ENCODE peak calls at places on chromosome 6, in eight cellular contexts. Z, G, Y, J, F, L, K and M are unnamed samples.
A peak's percentile ranks its signal among the peaks of the same experiment; 100 is the strongest.

GRCh38 chr6:33167374-33168148 is 24.7 kb downstream of the COL11A2 start:
- DNase-seq in Z (no peak), G (no peak), Y (no peak), J (no peak), F (no peak), L (no peak), K (no peak), M (no peak)

GRCh38 chr6:11918739-11919605 is 93.1 kb upstream of the HIVEP1 start:
- DNase-seq in Z (no peak), G (no peak), Y (no peak), J (peak; percentile 53), F (no peak), L (no peak), K (no peak), M (no peak)

GRCh38 chr6:152701081-152701862 is 3.6 kb downstream of the MYCT1 start:
- DNase-seq in Z (no peak), G (no peak), Y (no peak), J (peak; percentile 62), F (no peak), L (no peak), K (no peak), M (no peak)

GRCh38 chr6:854405-855073 is 161.6 kb upstream of the EXOC2 start:
- DNase-seq in Z (no peak), G (no peak), Y (no peak), J (peak; percentile 37), F (no peak), L (no peak), K (no peak), M (no peak)

GRCh38 chr6:33894438-33894837 is 90.6 kb upstream of the MLN start:
- DNase-seq in Z (no peak), G (peak; percentile 14), Y (no peak), J (no peak), F (no peak), L (no peak), K (no peak), M (no peak)

GRCh38 chr6:115891111-115891669 is 169.5 kb downstream of the FRK start:
- DNase-seq in Z (no peak), G (no peak), Y (no peak), J (peak; percentile 30), F (no peak), L (no peak), K (peak; percentile 70), M (no peak)

GRCh38 chr6:147005499-147005898 is 198.7 kb upstream of the STXBP5 start:
- DNase-seq in Z (no peak), G (no peak), Y (no peak), J (no peak), F (no peak), L (no peak), K (no peak), M (no peak)

GRCh38 chr6:161744211-161745067 is 470.6 kb upstream of the AGPAT4 start:
- DNase-seq in Z (no peak), G (no peak), Y (no peak), J (no peak), F (no peak), L (no peak), K (no peak), M (no peak)

GRCh38 chr6:33684983-33685382 is 26.5 kb downstream of the UQCC2 start:
- DNase-seq in Z (no peak), G (peak; percentile 46), Y (no peak), J (no peak), F (no peak), L (no peak), K (no peak), M (no peak)

GRCh38 chr6:38846361-38846760 is 131.2 kb downstream of the DNAH8 start:
- DNase-seq in Z (no peak), G (peak; percentile 61), Y (no peak), J (no peak), F (no peak), L (no peak), K (no peak), M (no peak)

GRCh38 chr6:133206942-133207341 is 34.2 kb upstream of the EYA4 start:
- DNase-seq in Z (no peak), G (no peak), Y (no peak), J (no peak), F (no peak), L (no peak), K (no peak), M (no peak)

GRCh38 chr6:97440590-97441176 is 157.7 kb upstream of the MMS22L start:
- DNase-seq in Z (no peak), G (no peak), Y (no peak), J (peak; percentile 12), F (no peak), L (no peak), K (no peak), M (no peak)

GRCh38 chr6:25963426-25964123 is 973 bp downstream of the TRIM38 start:
- DNase-seq in Z (no peak), G (no peak), Y (no peak), J (peak; percentile 16), F (no peak), L (no peak), K (no peak), M (no peak)

GRCh38 chr6:33481192-33481591 is 26.8 kb downstream of the ZBTB9 start:
- DNase-seq in Z (no peak), G (no peak), Y (no peak), J (no peak), F (no peak), L (no peak), K (no peak), M (no peak)

GRCh38 chr6:137451926-137452325 is 42.3 kb downstream of the OLIG3 start:
- DNase-seq in Z (no peak), G (no peak), Y (no peak), J (peak; percentile 87), F (no peak), L (no peak), K (no peak), M (no peak)

GRCh38 chr6:129906515-129907077 is 45.5 kb upstream of the TMEM244 start:
- DNase-seq in Z (no peak), G (no peak), Y (no peak), J (no peak), F (no peak), L (no peak), K (no peak), M (no peak)

GRCh38 chr6:121436966-121437756 is 1.7 kb downstream of the GJA1 start:
- DNase-seq in Z (no peak), G (no peak), Y (peak; percentile 75), J (peak; percentile 40), F (peak; percentile 72), L (peak; percentile 14), K (no peak), M (no peak)
- TF ChIP-seq POLR2A in Z (no peak), G (no peak), Y (no peak), J (no peak), F (no peak), L (no peak), K (no peak), M (no peak)

DNA sequence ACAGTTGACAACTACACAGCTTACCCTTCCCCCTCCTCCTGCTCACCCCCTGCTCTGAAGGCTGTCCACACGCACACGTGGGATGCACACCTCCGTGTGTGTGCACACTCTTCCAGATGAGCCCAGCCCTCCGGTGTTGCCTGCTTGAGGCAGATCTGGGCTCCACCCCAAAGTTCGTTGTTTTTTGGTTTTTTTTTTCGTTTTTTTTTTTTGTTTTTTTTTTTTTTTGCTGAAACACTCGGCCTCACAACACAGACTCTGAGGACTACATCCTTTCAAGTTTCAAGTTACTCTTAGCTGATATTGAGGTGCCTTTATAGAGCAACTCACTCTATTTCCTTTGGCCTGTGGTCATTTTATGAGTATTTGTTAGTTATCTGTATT is 88.2 kb downstream of the RREB1 start:
- DNase-seq in Z (no peak), G (no peak), Y (no peak), J (no peak), F (no peak), L (no peak), K (no peak), M (no peak)
- H3K27ac ChIP-seq in Z (peak overlapping the region; percentile 43), G (no peak overlapping the region), Y (no peak overlapping the region), J (no peak overlapping the region), F (no peak overlapping the region), L (peak overlapping the region; percentile 70), K (no peak overlapping the region), M (peak overlapping the region; percentile 24)

GRCh38 chr6:50818673-50819072 is at the start of gene TFAP2B:
- DNase-seq in Z (no peak), G (no peak), Y (no peak), J (no peak), F (no peak), L (no peak), K (no peak), M (no peak)

GRCh38 chr6:50816947-50817637 is 1.6 kb upstream of the TFAP2B start:
- DNase-seq in Z (no peak), G (no peak), Y (no peak), J (no peak), F (no peak), L (no peak), K (no peak), M (no peak)

GRCh38 chr6:50816115-50816675 is 2.5 kb upstream of the TFAP2B start:
- DNase-seq in Z (peak; percentile 87), G (peak; percentile 72), Y (peak; percentile 69), J (peak; percentile 55), F (peak; percentile 52), L (peak; percentile 74), K (peak; percentile 19), M (no peak)

GRCh38 chr6:50819527-50819905 is 845 bp downstream of the TFAP2B start:
- DNase-seq in Z (no peak), G (no peak), Y (no peak), J (no peak), F (no peak), L (no peak), K (no peak), M (no peak)

DNA sequence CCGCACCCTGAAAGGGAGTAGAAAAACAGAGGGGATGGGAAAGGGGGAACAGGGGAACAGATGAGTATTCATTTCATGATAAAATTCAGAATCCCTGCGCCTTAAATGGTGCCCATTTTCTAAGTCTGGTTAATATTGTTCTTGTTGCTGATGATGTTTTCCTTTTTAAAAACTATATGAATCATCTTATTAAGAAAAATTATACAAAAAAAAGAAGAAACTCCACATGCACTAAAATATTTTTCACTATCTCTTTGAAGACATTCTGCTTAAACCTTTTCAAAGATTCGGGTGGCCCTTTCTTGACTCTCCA is 1.1 kb upstream of the TFAP2B start:
- DNase-seq in Z (no peak), G (no peak), Y (no peak), J (no peak), F (no peak), L (no peak), K (no peak), M (no peak)
- TF ChIP-seq CTCF in Z (no peak), G (no peak), Y (no peak), J (no peak), F (no peak), L (no peak), K (no peak), M (no peak)

DNA sequence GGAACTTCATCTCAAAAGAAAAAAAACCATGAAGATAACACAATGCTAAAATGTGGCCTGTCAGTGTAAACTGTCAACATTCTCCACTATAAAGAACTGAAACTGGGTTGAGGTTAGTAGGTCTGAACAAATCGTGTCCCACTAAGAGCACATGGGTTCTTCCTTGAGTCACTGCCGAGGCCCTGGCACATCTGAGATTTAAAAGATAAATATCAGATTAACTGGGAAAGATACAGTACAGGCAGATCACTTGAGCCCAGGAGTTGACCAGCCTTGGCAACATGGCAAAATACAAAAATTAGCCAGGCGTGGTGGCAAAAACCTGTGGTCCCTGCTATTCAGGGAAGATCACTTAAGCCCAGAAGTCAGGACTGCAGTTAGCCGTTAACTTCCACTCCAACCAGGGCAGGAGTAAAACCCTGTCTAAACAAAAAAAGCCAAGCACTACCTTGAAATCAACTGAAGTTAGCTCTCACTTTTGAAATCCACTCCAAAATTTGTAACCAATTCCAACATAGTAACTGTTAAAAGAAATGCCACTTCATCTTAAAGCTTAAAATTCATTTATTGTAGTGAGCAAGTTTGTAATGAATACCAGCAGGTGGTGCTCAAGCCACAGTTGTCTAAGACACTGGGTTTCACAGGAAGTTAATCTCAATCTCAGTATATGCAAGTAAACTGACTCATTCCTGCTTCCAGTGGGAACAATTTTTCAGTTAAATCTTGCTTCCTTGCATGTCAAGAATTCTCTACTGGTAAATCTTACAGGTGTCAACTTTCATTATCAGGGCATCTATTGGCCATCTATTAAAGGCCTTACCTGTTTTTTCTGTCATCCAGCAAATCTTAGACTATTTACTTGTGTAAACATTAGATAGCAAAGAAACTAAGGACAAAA is 5.4 kb downstream of the EEF1A1 start:
- DNase-seq in Z (no peak), G (no peak), Y (peak; percentile 71), J (peak; percentile 88), F (peak; percentile 54), L (peak; percentile 56), K (no peak), M (no peak)
- TF ChIP-seq POLR2A in Z (no peak), G (no peak), Y (no peak), J (peak; percentile 80), F (no peak), L (peak; percentile 18), K (peak; percentile 66), M (no peak)